ENCODE peak calls at places on chromosomes 6 and 20, in seven cellular contexts. One of them, this sample, is unnamed.

GRCh38 chr6:110528051-110528929 is 51.9 kb upstream of the SLC22A16 start:
- DNase-seq in HepG2: peak
- DNase-seq in endothelial cell of umbilical vein: peak
- DNase-seq in neuronal stem cell: peak
- DNase-seq in neural progenitor cell: peak
- DNase-seq in HCT116: peak
- DNase-seq in IMR-90: peak
- DNase-seq in this sample: peak

GRCh38 chr6:149114167-149114566 is 203.3 kb upstream of the TAB2 start:
- DNase-seq in HepG2: no peak
- DNase-seq in neural progenitor cell: no peak
- DNase-seq in IMR-90: no peak
- DNase-seq in neuronal stem cell: no peak
- DNase-seq in HCT116: no peak
- DNase-seq in endothelial cell of umbilical vein: no peak
- DNase-seq in this sample: no peak

GRCh38 chr6:84416043-84416657 is 188.7 kb upstream of the CEP162 start:
- DNase-seq in endothelial cell of umbilical vein: no peak
- DNase-seq in HepG2: no peak
- DNase-seq in neural progenitor cell: no peak
- DNase-seq in neuronal stem cell: no peak
- DNase-seq in IMR-90: no peak
- DNase-seq in HCT116: no peak
- DNase-seq in this sample: no peak

GRCh38 chr6:99745651-99746050 is 139.0 kb downstream of the PRDM13 start:
- DNase-seq in endothelial cell of umbilical vein: no peak
- DNase-seq in HCT116: no peak
- DNase-seq in neuronal stem cell: no peak
- DNase-seq in neural progenitor cell: no peak
- DNase-seq in HepG2: no peak
- DNase-seq in IMR-90: no peak
- DNase-seq in this sample: no peak

GRCh38 chr6:19988555-19988954 is 151.4 kb downstream of the ID4 start:
- DNase-seq in neuronal stem cell: peak
- DNase-seq in HepG2: peak
- DNase-seq in endothelial cell of umbilical vein: no peak
- DNase-seq in IMR-90: peak
- DNase-seq in HCT116: no peak
- DNase-seq in neural progenitor cell: peak
- DNase-seq in this sample: no peak

GRCh38 chr20:41316602-41317535 is 662 bp downstream of the ZHX3 start:
- DNase-seq in endothelial cell of umbilical vein: peak
- DNase-seq in neuronal stem cell: peak
- DNase-seq in HCT116: no peak
- DNase-seq in IMR-90: peak
- DNase-seq in neural progenitor cell: peak
- DNase-seq in HepG2: peak
- DNase-seq in this sample: no peak

GRCh38 chr20:37932919-37933318 is 30.0 kb downstream of the VSTM2L start:
- DNase-seq in neural progenitor cell: no peak
- DNase-seq in HepG2: no peak
- DNase-seq in IMR-90: no peak
- DNase-seq in HCT116: no peak
- DNase-seq in neuronal stem cell: no peak
- DNase-seq in endothelial cell of umbilical vein: no peak
- DNase-seq in this sample: no peak

GRCh38 chr6:165047952-165048351 is 261.5 kb downstream of the C6orf118 start:
- DNase-seq in HepG2: no peak
- DNase-seq in IMR-90: no peak
- DNase-seq in neuronal stem cell: no peak
- DNase-seq in HCT116: no peak
- DNase-seq in endothelial cell of umbilical vein: no peak
- DNase-seq in neural progenitor cell: no peak
- DNase-seq in this sample: no peak

GRCh38 chr6:44805239-44805849 is 417.8 kb downstream of the CDC5L start:
- DNase-seq in IMR-90: peak
- DNase-seq in neural progenitor cell: no peak
- DNase-seq in HepG2: no peak
- DNase-seq in endothelial cell of umbilical vein: no peak
- DNase-seq in neuronal stem cell: no peak
- DNase-seq in HCT116: no peak
- DNase-seq in this sample: no peak

GRCh38 chr6:16800942-16801341 is 39.7 kb upstream of the ATXN1 start:
- DNase-seq in IMR-90: peak
- DNase-seq in HCT116: no peak
- DNase-seq in neural progenitor cell: no peak
- DNase-seq in endothelial cell of umbilical vein: no peak
- DNase-seq in HepG2: no peak
- DNase-seq in neuronal stem cell: no peak
- DNase-seq in this sample: no peak

GRCh38 chr20:12511499-12511898 is 497.3 kb upstream of the SPTLC3 start:
- DNase-seq in neuronal stem cell: no peak
- DNase-seq in HepG2: no peak
- DNase-seq in endothelial cell of umbilical vein: no peak
- DNase-seq in neural progenitor cell: no peak
- DNase-seq in HCT116: no peak
- DNase-seq in IMR-90: no peak
- DNase-seq in this sample: no peak

GRCh38 chr6:136535017-136535416 is 15.2 kb downstream of the MAP7 start:
- DNase-seq in neural progenitor cell: peak
- DNase-seq in HCT116: no peak
- DNase-seq in IMR-90: no peak
- DNase-seq in neuronal stem cell: no peak
- DNase-seq in HepG2: no peak
- DNase-seq in endothelial cell of umbilical vein: no peak
- DNase-seq in this sample: no peak

GRCh38 chr6:13375360-13375878 is 47.1 kb upstream of the TBC1D7 start:
- DNase-seq in neural progenitor cell: no peak
- DNase-seq in endothelial cell of umbilical vein: no peak
- DNase-seq in neuronal stem cell: no peak
- DNase-seq in HepG2: no peak
- DNase-seq in IMR-90: no peak
- DNase-seq in HCT116: no peak
- DNase-seq in this sample: no peak

GRCh38 chr20:54985100-54985499 is 509.7 kb downstream of the DOK5 start:
- DNase-seq in endothelial cell of umbilical vein: no peak
- DNase-seq in neuronal stem cell: no peak
- DNase-seq in HCT116: no peak
- DNase-seq in HepG2: no peak
- DNase-seq in IMR-90: no peak
- DNase-seq in neural progenitor cell: no peak
- DNase-seq in this sample: no peak

GRCh38 chr6:157877149-157877548 is 54.1 kb downstream of the SNX9 start:
- DNase-seq in neural progenitor cell: no peak
- DNase-seq in endothelial cell of umbilical vein: no peak
- DNase-seq in HCT116: no peak
- DNase-seq in IMR-90: no peak
- DNase-seq in neuronal stem cell: no peak
- DNase-seq in HepG2: no peak
- DNase-seq in this sample: no peak

GRCh38 chr6:71294121-71294523 is 5.5 kb downstream of the OGFRL1 start:
- DNase-seq in HCT116: no peak
- DNase-seq in endothelial cell of umbilical vein: peak
- DNase-seq in neuronal stem cell: no peak
- DNase-seq in neural progenitor cell: no peak
- DNase-seq in IMR-90: peak
- DNase-seq in HepG2: no peak
- DNase-seq in this sample: no peak

GRCh38 chr6:167324111-167324510 is 775 bp upstream of the TTLL2 start:
- DNase-seq in HCT116: no peak
- DNase-seq in endothelial cell of umbilical vein: no peak
- DNase-seq in HepG2: no peak
- DNase-seq in neuronal stem cell: no peak
- DNase-seq in neural progenitor cell: no peak
- DNase-seq in IMR-90: no peak
- DNase-seq in this sample: no peak

DNA sequence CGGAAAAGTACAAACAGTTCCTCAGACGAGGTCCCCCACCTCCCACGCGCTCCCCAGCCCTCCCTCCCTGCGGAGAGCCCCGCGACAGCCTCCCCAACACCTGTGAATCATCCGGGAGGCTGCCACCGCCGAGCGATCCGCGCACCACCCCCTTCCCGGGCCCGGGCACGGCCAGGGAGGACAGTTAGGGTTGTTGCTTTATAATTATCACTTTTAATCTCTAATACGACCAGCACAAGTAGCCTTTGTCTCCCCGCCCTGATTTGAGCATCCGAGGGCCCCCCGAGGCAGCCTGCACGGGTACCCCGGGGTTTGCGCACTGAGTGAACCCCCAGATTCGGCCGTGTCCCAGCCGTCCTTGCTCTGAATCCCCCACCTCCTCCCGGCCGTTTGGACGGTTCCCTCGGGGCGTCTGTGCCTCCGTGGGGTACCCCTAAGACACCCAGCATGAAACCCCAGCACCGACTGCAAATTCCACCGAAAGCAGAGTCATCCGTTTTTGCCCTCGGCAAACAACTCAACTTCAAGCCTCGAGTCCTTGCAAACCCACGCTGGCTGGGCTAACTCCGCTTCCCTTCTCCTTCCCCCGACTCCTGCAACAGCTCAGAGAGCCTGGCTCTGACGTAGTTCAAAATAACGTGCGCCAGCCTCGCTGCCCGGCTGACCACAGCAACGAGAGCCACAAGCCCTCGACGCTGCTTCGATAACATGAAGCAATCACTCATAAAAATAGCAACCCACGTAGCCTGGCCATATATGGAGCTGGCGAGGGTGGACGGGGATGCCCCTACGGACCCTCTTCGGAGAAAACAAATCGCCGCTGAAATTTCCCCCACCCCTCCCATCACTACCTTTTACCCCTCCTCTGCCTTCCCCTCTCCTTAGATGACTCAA is 866 bp upstream of the SNAP25 start:
- DNase-seq in endothelial cell of umbilical vein: peak
- DNase-seq in IMR-90: peak
- DNase-seq in neuronal stem cell: peak
- DNase-seq in HepG2: no peak
- DNase-seq in HCT116: no peak
- DNase-seq in neural progenitor cell: peak
- DNase-seq in this sample: no peak
- H3K4me3 ChIP-seq in endothelial cell of umbilical vein: no peak
- H3K4me3 ChIP-seq in IMR-90: peak
- H3K4me3 ChIP-seq in neuronal stem cell: peak
- H3K4me3 ChIP-seq in HepG2: no peak
- H3K4me3 ChIP-seq in HCT116: no peak
- H3K4me3 ChIP-seq in neural progenitor cell: peak
- H3K4me3 ChIP-seq in this sample: peak

GRCh38 chr20:53773792-53774371 is 180.2 kb upstream of the ZNF217 start:
- DNase-seq in endothelial cell of umbilical vein: peak
- DNase-seq in HepG2: peak
- DNase-seq in neural progenitor cell: no peak
- DNase-seq in HCT116: peak
- DNase-seq in neuronal stem cell: no peak
- DNase-seq in IMR-90: peak
- DNase-seq in this sample: peak

GRCh38 chr20:53778041-53778516 is 184.4 kb upstream of the ZNF217 start:
- DNase-seq in neuronal stem cell: no peak
- DNase-seq in endothelial cell of umbilical vein: no peak
- DNase-seq in IMR-90: no peak
- DNase-seq in HCT116: no peak
- DNase-seq in HepG2: no peak
- DNase-seq in neural progenitor cell: no peak
- DNase-seq in this sample: no peak

GRCh38 chr20:53776858-53777257 is 183.2 kb upstream of the ZNF217 start:
- DNase-seq in endothelial cell of umbilical vein: no peak
- DNase-seq in neuronal stem cell: no peak
- DNase-seq in neural progenitor cell: no peak
- DNase-seq in IMR-90: no peak
- DNase-seq in HepG2: no peak
- DNase-seq in HCT116: no peak
- DNase-seq in this sample: no peak

GRCh38 chr20:53778736-53779135 is 185.1 kb upstream of the ZNF217 start:
- DNase-seq in neuronal stem cell: no peak
- DNase-seq in endothelial cell of umbilical vein: no peak
- DNase-seq in IMR-90: no peak
- DNase-seq in HCT116: no peak
- DNase-seq in neural progenitor cell: no peak
- DNase-seq in HepG2: no peak
- DNase-seq in this sample: no peak

DNA sequence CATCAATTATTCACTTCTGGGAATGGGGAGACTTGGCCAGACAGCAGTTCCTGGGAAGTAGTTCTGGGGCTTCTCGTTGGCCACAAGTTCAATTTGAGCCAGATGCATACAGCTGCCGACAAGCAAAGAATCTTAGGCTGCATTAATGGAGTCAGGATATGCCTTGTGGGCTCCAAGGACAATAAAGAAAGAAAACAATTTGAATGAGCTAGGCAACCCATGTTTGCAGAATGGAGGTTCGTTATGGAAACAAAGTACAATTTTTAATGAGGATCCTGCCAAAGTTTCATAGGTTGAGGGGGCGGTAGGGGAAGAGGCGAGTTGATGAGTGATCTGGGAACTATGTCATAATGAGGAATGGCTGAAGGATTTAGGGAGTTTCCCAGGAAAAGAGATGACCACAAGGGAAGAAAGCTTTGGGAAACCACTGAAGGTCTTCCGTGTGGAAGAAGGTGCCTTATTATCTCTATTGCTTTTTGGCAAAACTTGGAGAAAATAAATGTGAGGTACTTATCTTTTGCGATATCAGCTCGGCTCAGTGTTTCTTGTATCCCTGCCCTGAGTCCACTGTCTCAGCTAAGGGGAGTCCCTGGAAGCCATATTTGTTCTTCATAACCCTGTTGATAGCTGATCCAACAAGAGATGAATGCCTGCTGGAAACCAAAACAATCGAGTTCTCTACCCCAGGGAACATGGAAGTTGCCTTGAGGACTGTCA is 181.0 kb upstream of the ZNF217 start:
- DNase-seq in HepG2: no peak
- DNase-seq in neural progenitor cell: no peak
- DNase-seq in HCT116: peak
- DNase-seq in endothelial cell of umbilical vein: peak
- DNase-seq in IMR-90: peak
- DNase-seq in neuronal stem cell: no peak
- DNase-seq in this sample: no peak
- H3K9ac ChIP-seq in HepG2: no peak
- H3K9ac ChIP-seq in neural progenitor cell: no peak
- H3K9ac ChIP-seq in HCT116: peak
- H3K9ac ChIP-seq in endothelial cell of umbilical vein: no peak
- H3K9ac ChIP-seq in IMR-90: no peak
- H3K9ac ChIP-seq in neuronal stem cell: no peak
- H3K9ac ChIP-seq in this sample: peak

DNA sequence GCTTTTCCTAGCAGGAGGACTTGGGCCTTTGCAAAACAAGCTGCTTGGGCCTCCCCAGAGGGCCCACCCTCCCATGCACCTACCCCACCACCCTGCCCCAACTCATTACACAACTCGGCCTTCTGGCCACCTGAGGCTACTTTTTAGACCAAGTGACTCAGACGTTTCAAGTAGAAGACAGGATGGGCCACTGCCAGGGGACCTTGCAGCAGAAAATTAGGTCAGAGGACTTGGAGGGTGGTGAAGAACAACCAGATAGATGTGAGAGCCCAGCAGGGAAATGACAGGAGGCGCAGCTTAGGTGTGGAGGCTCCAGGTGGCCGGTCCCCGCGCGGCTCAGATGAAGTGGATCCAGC is 1.4 kb downstream of the PPP1R3D start:
- DNase-seq in HCT116: no peak
- DNase-seq in HepG2: no peak
- DNase-seq in neuronal stem cell: no peak
- DNase-seq in neural progenitor cell: no peak
- DNase-seq in endothelial cell of umbilical vein: no peak
- DNase-seq in IMR-90: peak
- DNase-seq in this sample: no peak
- H3K27ac ChIP-seq in HCT116: no peak
- H3K27ac ChIP-seq in HepG2: no peak
- H3K27ac ChIP-seq in neuronal stem cell: no peak
- H3K27ac ChIP-seq in neural progenitor cell: no peak
- H3K27ac ChIP-seq in endothelial cell of umbilical vein: no peak
- H3K27ac ChIP-seq in IMR-90: no peak
- H3K27ac ChIP-seq in this sample: no peak

GRCh38 chr6:53984581-53984980 is 126.7 kb upstream of the MLIP start:
- DNase-seq in neuronal stem cell: no peak
- DNase-seq in HCT116: no peak
- DNase-seq in IMR-90: no peak
- DNase-seq in neural progenitor cell: no peak
- DNase-seq in endothelial cell of umbilical vein: no peak
- DNase-seq in HepG2: no peak
- DNase-seq in this sample: no peak
- H3K4me3 ChIP-seq in neuronal stem cell: no peak
- H3K4me3 ChIP-seq in HCT116: no peak
- H3K4me3 ChIP-seq in IMR-90: no peak
- H3K4me3 ChIP-seq in neural progenitor cell: no peak
- H3K4me3 ChIP-seq in endothelial cell of umbilical vein: no peak
- H3K4me3 ChIP-seq in HepG2: no peak
- H3K4me3 ChIP-seq in this sample: no peak